ENCODE peak calls at places on chromosomes 12 and 14, in four cellular contexts. M is NCI-H460; G is activated CD8-positive, alpha-beta T cell treated with anti-CD3 and anti-CD28 coated beads for 36 hours; O is ELR. R is an unnamed sample.

GRCh38 chr12:79407671-79408622 is 282.8 kb downstream of the PAWR start:
- DNase-seq in M (peak), O (peak), G (peak), R (peak)

GRCh38 chr14:100332797-100333196 is 9.7 kb downstream of the SLC25A47 start:
- DNase-seq in O (no peak), M (peak), G (no peak), R (no peak)

GRCh38 chr14:48193893-48194292 is 518.5 kb upstream of the MDGA2 start:
- DNase-seq in M (no peak), G (no peak), O (no peak), R (no peak)

GRCh38 chr12:47755655-47756562 is 2.8 kb downstream of the RAPGEF3 start:
- DNase-seq in M (no peak), O (no peak), G (peak), R (no peak)

GRCh38 chr14:34368115-34368970 is 93.7 kb downstream of the SPTSSA start:
- DNase-seq in M (no peak), O (no peak), G (no peak), R (no peak)

GRCh38 chr12:34345801-34346200 is 323.5 kb downstream of the ALG10 start:
- DNase-seq in M (no peak), O (no peak), G (no peak), R (peak)

GRCh38 chr14:102901633-102902032 is 20.8 kb upstream of the AMN start:
- DNase-seq in G (no peak), O (no peak), M (no peak), R (no peak)

GRCh38 chr12:8784464-8784863 is 38.0 kb upstream of the A2ML1 start:
- DNase-seq in M (no peak), O (no peak), G (no peak), R (peak)

GRCh38 chr14:76811561-76811960 is 1.1 kb downstream of the ANGEL1 start:
- DNase-seq in M (no peak), G (no peak), O (peak), R (no peak)

GRCh38 chr12:22543246-22544037 is 900 bp downstream of the C2CD5 start:
- DNase-seq in O (peak), M (no peak), G (peak), R (no peak)

GRCh38 chr14:99664636-99665273 is 19.3 kb upstream of the CYP46A1 start:
- DNase-seq in M (no peak), O (no peak), G (no peak), R (no peak)

GRCh38 chr14:55107766-55108554 is 21.1 kb upstream of the LGALS3 start:
- DNase-seq in M (no peak), O (peak), G (peak), R (peak)